ENCODE peak calls at places on chromosomes 12 and 14, in ten cellular contexts. M is T-helper 9 cell; S is RPMI7951; R is nephron progenitor cell; K is effector CD4-positive, alpha-beta T cell; D is GM19239; O is endodermal cell; I is pancreas; F is bronchial epithelial cell; A is NCI-H1436 treated with DMSO at 0.1 percent for 48 hours. B is an unnamed sample.

GRCh38 chr12:46942579-46942978 is 116.8 kb upstream of the SLC38A4 start:
- DNase-seq in O (no peak), M (no peak), S (peak), A (no peak), I (no peak), K (no peak), F (peak), D (no peak), R (no peak), B (no peak)

GRCh38 chr12:89574736-89575208 is 48.9 kb upstream of the POC1B start:
- DNase-seq in I (no peak), S (peak), F (no peak), R (no peak), M (no peak), D (no peak), A (no peak), O (peak), K (no peak), B (no peak)

GRCh38 chr12:101042211-101042610 is 167.8 kb downstream of the SLC5A8 start:
- DNase-seq in D (no peak), F (peak), A (no peak), K (no peak), M (no peak), I (peak), R (no peak), O (no peak), S (no peak), B (no peak)

GRCh38 chr12:122969657-122970056 is 3.4 kb upstream of the ABCB9 start:
- DNase-seq in K (no peak), M (no peak), O (no peak), F (no peak), A (no peak), R (no peak), I (no peak), D (no peak), S (no peak), B (no peak)

GRCh38 chr12:52372216-52373154 is 5.2 kb upstream of the KRT85 start:
- DNase-seq in S (peak), M (no peak), K (no peak), F (peak), A (no peak), I (peak), R (peak), O (peak), D (peak), B (peak)

GRCh38 chr14:59582161-59582560 is 5.5 kb upstream of the CCDC175 start:
- DNase-seq in S (no peak), M (no peak), O (no peak), A (no peak), I (no peak), R (no peak), K (no peak), D (no peak), F (no peak), B (no peak)

GRCh38 chr12:128109236-128109635 is 157.7 kb upstream of the TMEM132C start:
- DNase-seq in M (no peak), S (no peak), K (no peak), I (no peak), O (peak), A (no peak), F (no peak), D (no peak), R (no peak), B (no peak)

GRCh38 chr12:125742413-125742812 is 677.2 kb downstream of the AACS start:
- DNase-seq in R (no peak), F (no peak), K (no peak), S (no peak), I (no peak), O (no peak), D (no peak), M (no peak), A (no peak), B (no peak)

GRCh38 chr14:104371031-104371430 is 208.5 kb upstream of the C14orf180 start:
- DNase-seq in S (no peak), R (no peak), I (no peak), O (no peak), K (no peak), F (no peak), D (no peak), A (no peak), M (no peak), B (no peak)

GRCh38 chr12:42109031-42109430 is 35.6 kb downstream of the GXYLT1 start:
- DNase-seq in A (no peak), O (no peak), F (no peak), D (no peak), K (no peak), R (no peak), M (no peak), I (no peak), S (no peak), B (no peak)

GRCh38 chr12:68796399-68796798 is 11.6 kb upstream of the MDM2 start:
- DNase-seq in F (no peak), M (no peak), K (no peak), S (no peak), R (no peak), I (no peak), D (no peak), O (no peak), A (no peak), B (no peak)

GRCh38 chr12:95164656-95165055 is 52.6 kb downstream of the FGD6 start:
- DNase-seq in R (no peak), A (no peak), F (no peak), O (no peak), K (no peak), S (no peak), D (no peak), I (no peak), M (no peak), B (no peak)

GRCh38 chr14:32413967-32414640 is 85.0 kb downstream of the AKAP6 start:
- DNase-seq in S (no peak), F (peak), D (no peak), A (no peak), O (no peak), K (no peak), M (no peak), R (no peak), I (no peak), B (no peak)

GRCh38 chr12:74538491-74539258 is 1.0 kb downstream of the ATXN7L3B start:
- DNase-seq in S (peak), R (peak), F (no peak), D (no peak), A (no peak), I (no peak), K (peak), M (peak), O (no peak), B (no peak)

GRCh38 chr14:29166507-29166906 is 399.9 kb downstream of the FOXG1 start:
- DNase-seq in I (no peak), D (no peak), K (no peak), S (no peak), A (no peak), M (no peak), O (peak), R (no peak), F (no peak), B (no peak)

GRCh38 chr14:99467338-99468075 is 13.2 kb downstream of the SETD3 start:
- DNase-seq in S (no peak), F (no peak), D (no peak), K (no peak), M (no peak), A (no peak), R (no peak), I (no peak), O (no peak), B (no peak)

GRCh38 chr12:93173178-93173957 is 204.4 kb upstream of the NUDT4 start:
- DNase-seq in D (no peak), I (no peak), O (no peak), R (no peak), K (no peak), S (peak), F (no peak), A (no peak), M (no peak), B (no peak)

GRCh38 chr12:82329508-82329907 is 28.7 kb downstream of the CCDC59 start:
- DNase-seq in S (peak), F (no peak), O (no peak), M (no peak), I (no peak), D (no peak), R (no peak), A (no peak), K (no peak), B (no peak)

GRCh38 chr14:27672047-27672446 is 1074.2 kb upstream of the NOVA1 start:
- DNase-seq in K (no peak), I (no peak), O (no peak), A (no peak), S (peak), R (no peak), F (no peak), D (no peak), M (no peak), B (no peak)

GRCh38 chr12:122245553-122245952 is 19.7 kb upstream of the DIABLO start:
- DNase-seq in I (no peak), K (no peak), S (no peak), D (no peak), F (no peak), O (no peak), A (no peak), R (no peak), M (no peak), B (no peak)

GRCh38 chr12:12804432-12804886 is 8.7 kb upstream of the DDX47 start:
- DNase-seq in F (peak), S (peak), M (no peak), I (no peak), D (no peak), K (no peak), R (no peak), A (no peak), O (no peak), B (no peak)

GRCh38 chr12:43151406-43152080 is 400.5 kb downstream of the ADAMTS20 start:
- DNase-seq in M (no peak), A (no peak), D (no peak), K (no peak), R (no peak), O (no peak), F (no peak), S (no peak), I (no peak), B (no peak)

GRCh38 chr14:80434574-80435321 is 223.4 kb upstream of the DIO2 start:
- DNase-seq in O (peak), A (no peak), F (peak), K (no peak), S (peak), M (no peak), I (no peak), D (no peak), R (no peak), B (no peak)

GRCh38 chr14:68569546-68569908 is 223.3 kb downstream of the ZFP36L1 start:
- DNase-seq in F (no peak), O (no peak), K (no peak), M (no peak), A (no peak), R (no peak), I (peak), D (no peak), S (no peak), B (no peak)

GRCh38 chr12:47097276-47097896 is 17.6 kb upstream of the AMIGO2 start:
- DNase-seq in S (peak), D (no peak), A (no peak), M (no peak), I (no peak), R (no peak), O (no peak), K (no peak), F (peak), B (no peak)

GRCh38 chr14:104396682-104397470 is 182.7 kb upstream of the C14orf180 start:
- DNase-seq in F (no peak), S (no peak), I (no peak), M (no peak), O (no peak), A (no peak), K (no peak), R (no peak), D (no peak), B (no peak)

GRCh38 chr14:70886421-70887206 is 20.6 kb upstream of the PCNX1 start:
- DNase-seq in S (no peak), O (no peak), I (no peak), R (no peak), A (no peak), D (no peak), K (no peak), M (peak), F (no peak), B (no peak)

GRCh38 chr12:67630373-67631088 is 18.0 kb upstream of the DYRK2 start:
- DNase-seq in F (no peak), A (no peak), O (peak), K (peak), S (peak), R (peak), D (no peak), I (no peak), M (peak), B (no peak)

GRCh38 chr12:90589966-90590365 is 365.0 kb downstream of the CCER1 start:
- DNase-seq in I (no peak), S (no peak), F (no peak), M (no peak), O (no peak), A (no peak), R (no peak), D (no peak), K (no peak), B (no peak)

GRCh38 chr12:124770725-124771124 is 92.9 kb downstream of the SCARB1 start:
- DNase-seq in R (no peak), M (no peak), A (no peak), I (no peak), O (no peak), D (no peak), K (no peak), F (no peak), S (no peak), B (no peak)

GRCh38 chr14:105326891-105327694 is 12.5 kb downstream of the PACS2 start:
- DNase-seq in R (peak), K (no peak), S (no peak), A (no peak), F (no peak), M (no peak), O (peak), D (no peak), I (no peak), B (no peak)

GRCh38 chr14:93643127-93643526 is 145.2 kb downstream of the PRIMA1 start:
- DNase-seq in R (no peak), M (no peak), I (no peak), F (no peak), A (no peak), D (no peak), O (no peak), K (no peak), S (no peak), B (no peak)

GRCh38 chr12:65740873-65741600 is 83.2 kb upstream of the HMGA2 start:
- DNase-seq in M (peak), K (no peak), I (peak), D (peak), R (peak), S (peak), O (peak), F (peak), A (no peak), B (peak)

GRCh38 chr12:27335364-27336145 is 2.9 kb downstream of the BMAL2 start:
- DNase-seq in A (no peak), I (no peak), D (no peak), K (no peak), S (no peak), O (no peak), F (peak), R (no peak), M (no peak), B (no peak)

GRCh38 chr12:114275937-114276785 is 129.8 kb downstream of the TBX5 start:
- DNase-seq in S (no peak), F (no peak), D (no peak), M (no peak), O (peak), A (no peak), K (no peak), I (no peak), R (no peak), B (no peak)

GRCh38 chr12:90908465-90908864 is 46.5 kb downstream of the CCER1 start:
- DNase-seq in A (no peak), R (no peak), K (no peak), S (peak), D (no peak), M (no peak), I (no peak), F (peak), O (no peak), B (no peak)

GRCh38 chr12:80056232-80056631 is 43.1 kb upstream of the OTOGL start:
- DNase-seq in F (no peak), K (no peak), O (no peak), I (no peak), D (no peak), A (no peak), R (no peak), M (no peak), S (no peak), B (no peak)